ENCODE peak calls at places on chromosome 5, in five cellular contexts. One of them, this sample, is unnamed.

GRCh38 chr5:213803-214395 is 4.1 kb downstream of the CCDC127 start:
- DNase-seq in upper lobe of right lung: no peak
- DNase-seq in AG04450: no peak
- DNase-seq in body of pancreas: no peak
- DNase-seq in GM12865: no peak
- DNase-seq in this sample: no peak

GRCh38 chr5:178205010-178205748 is 846 bp downstream of the HNRNPAB start:
- DNase-seq in GM12865: peak
- DNase-seq in AG04450: no peak
- DNase-seq in upper lobe of right lung: peak
- DNase-seq in body of pancreas: peak
- DNase-seq in this sample: peak

GRCh38 chr5:86909461-86909881 is 291.7 kb downstream of the COX7C start:
- DNase-seq in GM12865: no peak
- DNase-seq in body of pancreas: no peak
- DNase-seq in AG04450: peak
- DNase-seq in upper lobe of right lung: no peak
- DNase-seq in this sample: peak

GRCh38 chr5:169354263-169354662 is 53.3 kb upstream of the SLIT3 start:
- DNase-seq in AG04450: no peak
- DNase-seq in body of pancreas: no peak
- DNase-seq in upper lobe of right lung: no peak
- DNase-seq in GM12865: no peak
- DNase-seq in this sample: no peak

GRCh38 chr5:58135571-58136335 is 324.1 kb downstream of the PLK2 start:
- DNase-seq in AG04450: no peak
- DNase-seq in GM12865: no peak
- DNase-seq in body of pancreas: no peak
- DNase-seq in upper lobe of right lung: no peak
- DNase-seq in this sample: peak

GRCh38 chr5:167694562-167694961 is 596.9 kb upstream of the WWC1 start:
- DNase-seq in AG04450: no peak
- DNase-seq in upper lobe of right lung: no peak
- DNase-seq in body of pancreas: no peak
- DNase-seq in GM12865: no peak
- DNase-seq in this sample: no peak

GRCh38 chr5:36301858-36302603 is at the start of gene RANBP3L:
- DNase-seq in AG04450: no peak
- DNase-seq in body of pancreas: peak
- DNase-seq in GM12865: peak
- DNase-seq in upper lobe of right lung: no peak
- DNase-seq in this sample: peak

GRCh38 chr5:43635374-43635773 is 32.4 kb downstream of the NNT start:
- DNase-seq in AG04450: no peak
- DNase-seq in upper lobe of right lung: no peak
- DNase-seq in body of pancreas: no peak
- DNase-seq in GM12865: no peak
- DNase-seq in this sample: peak

GRCh38 chr5:107402881-107403280 is 267.9 kb downstream of the EFNA5 start:
- DNase-seq in body of pancreas: no peak
- DNase-seq in upper lobe of right lung: no peak
- DNase-seq in GM12865: no peak
- DNase-seq in AG04450: no peak
- DNase-seq in this sample: no peak

GRCh38 chr5:14405706-14406553 is 175.7 kb upstream of the OTULINL start:
- DNase-seq in GM12865: no peak
- DNase-seq in AG04450: no peak
- DNase-seq in body of pancreas: no peak
- DNase-seq in upper lobe of right lung: no peak
- DNase-seq in this sample: peak

GRCh38 chr5:120454094-120454798 is 9.9 kb upstream of the PRR16 start:
- DNase-seq in upper lobe of right lung: no peak
- DNase-seq in body of pancreas: no peak
- DNase-seq in AG04450: peak
- DNase-seq in GM12865: no peak
- DNase-seq in this sample: peak

GRCh38 chr5:121350493-121350892 is 501.2 kb upstream of the FTMT start:
- DNase-seq in body of pancreas: no peak
- DNase-seq in AG04450: no peak
- DNase-seq in upper lobe of right lung: no peak
- DNase-seq in GM12865: no peak
- DNase-seq in this sample: no peak

GRCh38 chr5:65882278-65882677 is 44.1 kb upstream of the ERBIN start:
- DNase-seq in AG04450: no peak
- DNase-seq in body of pancreas: no peak
- DNase-seq in GM12865: no peak
- DNase-seq in upper lobe of right lung: no peak
- DNase-seq in this sample: no peak

GRCh38 chr5:120516799-120517198 is 52.7 kb downstream of the PRR16 start:
- DNase-seq in body of pancreas: no peak
- DNase-seq in upper lobe of right lung: no peak
- DNase-seq in GM12865: no peak
- DNase-seq in AG04450: no peak
- DNase-seq in this sample: peak

GRCh38 chr5:11560915-11561697 is 343.1 kb downstream of the CTNND2 start:
- DNase-seq in upper lobe of right lung: no peak
- DNase-seq in body of pancreas: no peak
- DNase-seq in GM12865: no peak
- DNase-seq in AG04450: no peak
- DNase-seq in this sample: no peak

GRCh38 chr5:158268286-158268685 is 409.3 kb upstream of the CLINT1 start:
- DNase-seq in upper lobe of right lung: no peak
- DNase-seq in body of pancreas: no peak
- DNase-seq in GM12865: no peak
- DNase-seq in AG04450: no peak
- DNase-seq in this sample: no peak

GRCh38 chr5:139653616-139654015 is 5.5 kb downstream of the CXXC5 start:
- DNase-seq in GM12865: peak
- DNase-seq in upper lobe of right lung: no peak
- DNase-seq in AG04450: no peak
- DNase-seq in body of pancreas: no peak
- DNase-seq in this sample: no peak

GRCh38 chr5:139654875-139655491 is 6.8 kb downstream of the CXXC5 start:
- DNase-seq in GM12865: no peak
- DNase-seq in AG04450: no peak
- DNase-seq in upper lobe of right lung: no peak
- DNase-seq in body of pancreas: no peak
- DNase-seq in this sample: no peak

GRCh38 chr5:139657363-139658321 is 9.5 kb downstream of the CXXC5 start:
- DNase-seq in body of pancreas: no peak
- DNase-seq in AG04450: no peak
- DNase-seq in GM12865: peak
- DNase-seq in upper lobe of right lung: peak
- DNase-seq in this sample: no peak

GRCh38 chr5:139654464-139654863 is 6.3 kb downstream of the CXXC5 start:
- DNase-seq in upper lobe of right lung: no peak
- DNase-seq in body of pancreas: no peak
- DNase-seq in AG04450: no peak
- DNase-seq in GM12865: peak
- DNase-seq in this sample: no peak

GRCh38 chr5:139655727-139656271 is 7.7 kb downstream of the CXXC5 start:
- DNase-seq in AG04450: no peak
- DNase-seq in body of pancreas: no peak
- DNase-seq in GM12865: no peak
- DNase-seq in upper lobe of right lung: peak
- DNase-seq in this sample: no peak
- TF ChIP-seq CTCF in AG04450: no peak
- TF ChIP-seq CTCF in body of pancreas: no peak
- TF ChIP-seq CTCF in GM12865: no peak
- TF ChIP-seq CTCF in upper lobe of right lung: no peak
- TF ChIP-seq CTCF in this sample: no peak

GRCh38 chr5:179418972-179419371 is 73.7 kb upstream of the ADAMTS2 start:
- DNase-seq in AG04450: no peak
- DNase-seq in body of pancreas: no peak
- DNase-seq in upper lobe of right lung: no peak
- DNase-seq in GM12865: no peak
- DNase-seq in this sample: no peak
- H3K4me3 ChIP-seq in AG04450: no peak
- H3K4me3 ChIP-seq in body of pancreas: no peak
- H3K4me3 ChIP-seq in upper lobe of right lung: no peak
- H3K4me3 ChIP-seq in GM12865: no peak
- H3K4me3 ChIP-seq in this sample: no peak

GRCh38 chr5:55982957-55983381 is 11.8 kb downstream of the IL6ST start:
- DNase-seq in AG04450: no peak
- DNase-seq in upper lobe of right lung: no peak
- DNase-seq in GM12865: no peak
- DNase-seq in body of pancreas: no peak
- DNase-seq in this sample: peak
- TF ChIP-seq CTCF in AG04450: peak
- TF ChIP-seq CTCF in upper lobe of right lung: peak
- TF ChIP-seq CTCF in GM12865: peak
- TF ChIP-seq CTCF in body of pancreas: peak
- TF ChIP-seq CTCF in this sample: peak

DNA sequence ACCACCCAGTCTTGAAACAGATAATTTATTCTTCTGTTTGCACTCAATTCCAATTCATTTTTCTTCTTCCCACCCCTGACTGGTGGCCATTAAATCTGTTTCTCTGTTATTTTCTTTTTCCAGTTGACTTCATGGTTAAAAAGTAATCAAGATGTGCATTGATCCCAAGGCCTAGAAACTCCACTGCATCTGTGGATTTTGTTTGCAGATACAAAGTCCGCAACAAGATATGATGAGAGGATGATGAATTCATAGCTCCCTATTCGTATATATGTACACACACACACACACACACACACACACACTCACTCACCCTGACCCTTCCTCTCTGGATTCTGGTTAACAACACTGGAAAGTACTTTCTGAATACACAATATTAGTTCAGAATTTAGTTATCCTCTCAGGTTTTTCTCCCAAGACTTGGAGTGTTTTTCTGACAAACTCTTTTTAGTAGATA is 52.4 kb downstream of the CD180 start:
- DNase-seq in upper lobe of right lung: no peak
- DNase-seq in GM12865: no peak
- DNase-seq in AG04450: no peak
- DNase-seq in body of pancreas: no peak
- DNase-seq in this sample: no peak
- H3K4me3 ChIP-seq in upper lobe of right lung: no peak
- H3K4me3 ChIP-seq in GM12865: no peak
- H3K4me3 ChIP-seq in AG04450: no peak
- H3K4me3 ChIP-seq in body of pancreas: no peak
- H3K4me3 ChIP-seq in this sample: no peak

GRCh38 chr5:142653321-142653720 is 32.6 kb downstream of the FGF1 start:
- DNase-seq in upper lobe of right lung: no peak
- DNase-seq in body of pancreas: no peak
- DNase-seq in GM12865: no peak
- DNase-seq in AG04450: no peak
- DNase-seq in this sample: no peak

GRCh38 chr5:142657446-142657845 is 28.4 kb downstream of the FGF1 start:
- DNase-seq in GM12865: no peak
- DNase-seq in AG04450: no peak
- DNase-seq in upper lobe of right lung: no peak
- DNase-seq in body of pancreas: no peak
- DNase-seq in this sample: no peak

GRCh38 chr5:142652563-142652962 is 33.3 kb downstream of the FGF1 start:
- DNase-seq in body of pancreas: no peak
- DNase-seq in upper lobe of right lung: no peak
- DNase-seq in AG04450: no peak
- DNase-seq in GM12865: no peak
- DNase-seq in this sample: no peak

GRCh38 chr5:142655339-142656267 is 30.3 kb downstream of the FGF1 start:
- DNase-seq in AG04450: peak
- DNase-seq in body of pancreas: peak
- DNase-seq in GM12865: peak
- DNase-seq in upper lobe of right lung: peak
- DNase-seq in this sample: peak

GRCh38 chr5:142654578-142655042 is 31.3 kb downstream of the FGF1 start:
- DNase-seq in AG04450: no peak
- DNase-seq in upper lobe of right lung: no peak
- DNase-seq in body of pancreas: no peak
- DNase-seq in GM12865: no peak
- DNase-seq in this sample: no peak
- TF ChIP-seq CTCF in AG04450: peak
- TF ChIP-seq CTCF in upper lobe of right lung: no peak
- TF ChIP-seq CTCF in body of pancreas: no peak
- TF ChIP-seq CTCF in GM12865: no peak
- TF ChIP-seq CTCF in this sample: peak

DNA sequence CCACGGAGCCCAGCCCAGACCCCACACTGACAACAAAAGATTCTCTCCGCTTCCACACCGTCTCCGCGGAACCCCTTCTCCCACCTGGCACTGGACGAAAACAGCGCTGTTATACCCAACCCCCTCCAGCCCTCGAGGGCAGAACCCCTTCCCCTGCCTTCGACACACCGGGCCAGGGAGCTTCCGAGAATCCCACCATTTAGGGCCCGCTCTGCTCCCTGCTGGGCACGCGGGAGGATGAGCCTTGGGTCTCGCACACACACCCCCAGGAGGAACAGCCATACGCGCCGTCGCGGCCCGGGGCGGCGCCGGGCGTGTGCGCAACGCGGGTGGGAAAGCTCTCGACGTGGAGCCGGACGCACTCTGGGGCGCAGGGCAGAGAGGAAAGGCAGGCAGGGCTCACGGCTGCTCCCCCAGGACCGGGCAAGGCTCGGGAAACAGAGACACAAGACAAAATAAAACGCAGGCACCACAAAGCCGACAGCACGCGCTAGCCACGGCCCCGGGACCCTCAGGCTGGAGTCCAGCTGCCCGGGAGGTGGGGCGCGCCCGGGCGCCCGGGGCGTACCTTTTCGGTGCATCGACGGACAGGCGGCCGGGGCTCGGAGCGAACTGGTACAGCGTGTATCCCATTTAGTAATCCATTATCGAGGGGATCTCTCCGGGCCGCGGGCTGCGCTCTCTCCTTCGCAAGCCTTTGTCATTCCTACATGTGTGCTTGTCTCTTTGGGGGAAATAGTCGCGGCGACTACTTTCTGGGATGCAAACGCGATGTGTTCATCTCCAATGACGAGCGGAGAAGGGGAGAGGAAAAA is 799 bp downstream of the SEMA6A start:
- DNase-seq in GM12865: peak
- DNase-seq in upper lobe of right lung: peak
- DNase-seq in body of pancreas: peak
- DNase-seq in AG04450: no peak
- DNase-seq in this sample: peak
- H3K4me3 ChIP-seq in GM12865: peak
- H3K4me3 ChIP-seq in upper lobe of right lung: peak
- H3K4me3 ChIP-seq in body of pancreas: peak
- H3K4me3 ChIP-seq in AG04450: peak
- H3K4me3 ChIP-seq in this sample: peak

GRCh38 chr5:133319905-133320520 is 268.2 kb downstream of the HSPA4 start:
- DNase-seq in body of pancreas: no peak
- DNase-seq in AG04450: no peak
- DNase-seq in upper lobe of right lung: no peak
- DNase-seq in GM12865: peak
- DNase-seq in this sample: peak
- TF ChIP-seq CTCF in body of pancreas: no peak
- TF ChIP-seq CTCF in AG04450: no peak
- TF ChIP-seq CTCF in upper lobe of right lung: no peak
- TF ChIP-seq CTCF in GM12865: no peak
- TF ChIP-seq CTCF in this sample: peak